ENCODE peak calls at places on chromosomes 6 and 20, in ten cellular contexts. U is HFF-Myc; B is omental fat pad; X is stimulated activated effector memory CD8-positive, alpha-beta T cell treated with anti-CD3 and anti-CD28 coated beads, Interleukin-12 subunit alpha, Interleukin-12 subunit beta, amount 100 ng/mL, for 72 hours; R is T-helper 1 cell; K is activated T-helper 2 cell treated with anti-CD3 and anti-CD28 coated beads, Interferon-gamma antibody, Interleukin-2, Interleukin-4, amounts not matched to agents 10 μg/mL and 5 μg/mL and 100 μg/mL, durations not matched to agents 14 hours and 24 hours and 36 hours; Z is stimulated activated CD4-positive, alpha-beta T cell treated with anti-CD3 and anti-CD28 coated beads, Interleukin-2, amount 100 ng/mL, for 48 hours; O is central memory CD4-positive, alpha-beta T cell; S is ovary; W is HuH-7.5. H is an unnamed sample.

GRCh38 chr20:33707668-33708067 is 12.4 kb downstream of the PXMP4 start:
- DNase-seq in U (no peak), Z (no peak), X (no peak), K (no peak), R (no peak), S (no peak), O (no peak), W (no peak), B (no peak), H (no peak)

GRCh38 chr6:74507649-74508048 is 698.2 kb downstream of the COL12A1 start:
- DNase-seq in Z (no peak), K (no peak), O (no peak), W (no peak), B (no peak), S (no peak), R (no peak), X (no peak), U (no peak), H (no peak)

GRCh38 chr6:46476301-46476700 is 14.9 kb downstream of the RCAN2 start:
- DNase-seq in Z (no peak), U (no peak), K (no peak), R (no peak), X (no peak), S (no peak), W (no peak), B (no peak), O (no peak), H (no peak)

GRCh38 chr6:109351231-109352132 is 30.8 kb downstream of the CD164 start:
- DNase-seq in K (no peak), X (no peak), Z (no peak), B (no peak), W (no peak), O (no peak), U (no peak), R (no peak), S (no peak), H (no peak)

GRCh38 chr20:16747291-16747811 is 807 bp upstream of the OTOR start:
- DNase-seq in O (no peak), X (no peak), U (no peak), W (no peak), K (no peak), R (no peak), B (no peak), S (no peak), Z (no peak), H (no peak)

GRCh38 chr6:126040826-126041225 is 54.5 kb downstream of the TRMT11 start:
- DNase-seq in S (no peak), K (no peak), X (no peak), W (no peak), B (no peak), U (peak; percentile 36), O (no peak), R (no peak), Z (no peak), H (no peak)

GRCh38 chr6:7052441-7052936 is 55.3 kb upstream of the RREB1 start:
- DNase-seq in X (no peak), R (no peak), Z (no peak), S (peak; percentile 79), B (peak; percentile 27), K (no peak), O (peak; percentile 14), W (peak; percentile 28), U (no peak), H (peak; percentile 38)

GRCh38 chr6:108796875-108797274 is 51.3 kb upstream of the ARMC2 start:
- DNase-seq in O (no peak), R (no peak), X (no peak), Z (no peak), B (no peak), S (no peak), K (no peak), U (no peak), W (no peak), H (no peak)

GRCh38 chr20:3727333-3728035 is 5.0 kb upstream of the HSPA12B start:
- DNase-seq in Z (no peak), B (no peak), R (no peak), S (peak; percentile 70), X (no peak), W (no peak), K (no peak), O (no peak), U (no peak), H (no peak)

GRCh38 chr6:134632034-134632433 is 314.1 kb upstream of the SGK1 start:
- DNase-seq in K (no peak), W (no peak), O (no peak), U (no peak), B (no peak), Z (no peak), S (no peak), R (no peak), X (no peak), H (no peak)

GRCh38 chr6:125839879-125840278 is 49.1 kb downstream of the NCOA7 start:
- DNase-seq in S (no peak), W (no peak), B (no peak), X (no peak), R (no peak), K (no peak), U (no peak), O (no peak), Z (no peak), H (no peak)

GRCh38 chr6:143673638-143674037 is 4.1 kb upstream of the PHACTR2 start:
- DNase-seq in O (no peak), S (no peak), Z (no peak), B (no peak), X (no peak), W (no peak), R (no peak), U (peak; percentile 30), K (no peak), H (no peak)

GRCh38 chr20:37316775-37317170 is 27.3 kb downstream of the MANBAL start:
- DNase-seq in Z (no peak), S (no peak), X (no peak), B (no peak), K (no peak), W (no peak), R (no peak), O (no peak), U (no peak), H (no peak)

GRCh38 chr6:157667211-157668033 is 155.6 kb upstream of the SNX9 start:
- DNase-seq in S (peak; percentile 65), X (peak; percentile 46), O (peak; percentile 37), R (peak; percentile 58), Z (peak; percentile 47), W (peak; percentile 89), B (no peak), K (peak; percentile 36), U (peak; percentile 56), H (peak; percentile 66)

GRCh38 chr20:4873396-4873795 is 127.9 kb downstream of the SLC23A2 start:
- DNase-seq in O (no peak), B (no peak), U (no peak), S (no peak), X (no peak), K (no peak), W (no peak), R (no peak), Z (no peak), H (no peak)

GRCh38 chr6:147530132-147531060 is 21.9 kb downstream of the SAMD5 start:
- DNase-seq in R (peak; percentile 3), B (no peak), Z (no peak), X (no peak), K (no peak), W (no peak), S (no peak), O (no peak), U (no peak), H (no peak)

GRCh38 chr20:6940052-6940451 is 172.6 kb downstream of the BMP2 start:
- DNase-seq in R (no peak), Z (no peak), O (no peak), B (no peak), K (no peak), U (peak; percentile 20), W (no peak), X (no peak), S (no peak), H (no peak)

GRCh38 chr6:33710296-33711121 is 991 bp downstream of the UQCC2 start:
- DNase-seq in O (no peak), B (no peak), S (no peak), W (no peak), Z (no peak), R (no peak), U (no peak), K (no peak), X (no peak), H (no peak)

GRCh38 chr6:25642667-25643328 is 9.2 kb upstream of the SCGN start:
- DNase-seq in B (no peak), U (no peak), R (no peak), S (no peak), K (no peak), W (no peak), Z (no peak), X (no peak), O (no peak), H (no peak)

GRCh38 chr6:70180183-70180903 is 122.5 kb downstream of the COL9A1 start:
- DNase-seq in Z (no peak), S (no peak), R (no peak), B (no peak), K (no peak), O (no peak), X (no peak), W (no peak), U (no peak), H (no peak)

GRCh38 chr6:37630281-37630799 is 67.3 kb downstream of the MDGA1 start:
- DNase-seq in B (peak; percentile 28), Z (no peak), K (no peak), R (no peak), W (no peak), U (peak; percentile 92), X (no peak), S (no peak), O (no peak), H (no peak)

GRCh38 chr20:723756-724155 is 44.5 kb downstream of the SLC52A3 start:
- DNase-seq in W (no peak), S (no peak), O (no peak), K (no peak), Z (no peak), R (no peak), X (no peak), U (no peak), B (no peak), H (no peak)

GRCh38 chr20:49521356-49521755 is 38.9 kb upstream of the KCNB1 start:
- DNase-seq in Z (no peak), W (no peak), U (no peak), X (no peak), B (no peak), R (no peak), S (no peak), K (no peak), O (no peak), H (no peak)

GRCh38 chr6:83708970-83709747 is at the start of gene SNAP91:
- DNase-seq in R (no peak), K (no peak), O (no peak), B (no peak), U (no peak), Z (no peak), X (no peak), W (peak; percentile 26), S (peak; percentile 29), H (peak; percentile 22)

GRCh38 chr6:150846641-150847040 is 18.9 kb upstream of the MTHFD1L start:
- DNase-seq in O (no peak), B (no peak), K (no peak), Z (no peak), U (no peak), S (no peak), X (no peak), R (no peak), W (no peak), H (no peak)

GRCh38 chr20:53755733-53756523 is 162.3 kb upstream of the ZNF217 start:
- DNase-seq in B (no peak), O (no peak), K (no peak), W (no peak), S (no peak), U (no peak), Z (no peak), R (no peak), X (no peak), H (no peak)

GRCh38 chr6:13710552-13711383 is 867 bp downstream of the RANBP9 start:
- DNase-seq in Z (peak; percentile 19), U (no peak), K (peak; percentile 28), S (peak; percentile 39), X (peak; percentile 40), B (no peak), R (peak; percentile 33), W (peak; percentile 34), O (peak; percentile 13), H (peak; percentile 45)

GRCh38 chr6:2977799-2978558 is 6.6 kb upstream of the SERPINB6 start:
- DNase-seq in B (no peak), W (no peak), O (no peak), X (no peak), R (no peak), S (no peak), K (no peak), U (no peak), Z (no peak), H (no peak)

H was measured in heart right ventricle.